ENCODE peak calls at places on chromosomes 11 and 22, in four cellular contexts. One of them, this sample, is unnamed.

GRCh38 chr11:120675171-120675570 is 163.6 kb downstream of the GRIK4 start:
- DNase-seq in WTC11: no peak
- DNase-seq in HepG2: peak
- DNase-seq in K562: no peak
- DNase-seq in this sample: no peak

GRCh38 chr22:25482091-25482760 is 82.2 kb upstream of the GRK3 start:
- DNase-seq in WTC11: no peak
- DNase-seq in HepG2: no peak
- DNase-seq in K562: no peak
- DNase-seq in this sample: no peak

GRCh38 chr11:1005913-1006312 is 30.6 kb downstream of the MUC6 start:
- DNase-seq in WTC11: no peak
- DNase-seq in HepG2: no peak
- DNase-seq in K562: no peak
- DNase-seq in this sample: no peak

GRCh38 chr11:72745511-72745910 is 6.7 kb downstream of the ARAP1 start:
- DNase-seq in WTC11: no peak
- DNase-seq in HepG2: no peak
- DNase-seq in K562: no peak
- DNase-seq in this sample: no peak

GRCh38 chr11:18540207-18541009 is 13.7 kb upstream of the TSG101 start:
- DNase-seq in WTC11: no peak
- DNase-seq in HepG2: peak
- DNase-seq in K562: peak
- DNase-seq in this sample: no peak

GRCh38 chr11:35292290-35292689 is 127.1 kb downstream of the SLC1A2 start:
- DNase-seq in WTC11: no peak
- DNase-seq in HepG2: no peak
- DNase-seq in K562: no peak
- DNase-seq in this sample: no peak

GRCh38 chr11:67415501-67416304 is at the start of gene CARNS1:
- DNase-seq in WTC11: peak
- DNase-seq in HepG2: no peak
- DNase-seq in K562: no peak
- DNase-seq in this sample: no peak

GRCh38 chr11:60128376-60128775 is 39.9 kb downstream of the MS4A2 start:
- DNase-seq in WTC11: no peak
- DNase-seq in HepG2: no peak
- DNase-seq in K562: no peak
- DNase-seq in this sample: no peak

GRCh38 chr11:63834532-63835155 is 4.3 kb upstream of the MARK2 start:
- DNase-seq in WTC11: no peak
- DNase-seq in HepG2: peak
- DNase-seq in K562: no peak
- DNase-seq in this sample: no peak

GRCh38 chr11:23284626-23285025 is 424.4 kb upstream of the CCDC179 start:
- DNase-seq in WTC11: no peak
- DNase-seq in HepG2: no peak
- DNase-seq in K562: no peak
- DNase-seq in this sample: no peak

GRCh38 chr11:23288001-23288783 is 427.9 kb upstream of the CCDC179 start:
- DNase-seq in WTC11: no peak
- DNase-seq in HepG2: no peak
- DNase-seq in K562: no peak
- DNase-seq in this sample: no peak
- TF ChIP-seq ELF4 in WTC11: no peak
- TF ChIP-seq ELF4 in HepG2: no peak
- TF ChIP-seq ELF4 in K562: no peak
- TF ChIP-seq ELF4 in this sample: no peak

DNA sequence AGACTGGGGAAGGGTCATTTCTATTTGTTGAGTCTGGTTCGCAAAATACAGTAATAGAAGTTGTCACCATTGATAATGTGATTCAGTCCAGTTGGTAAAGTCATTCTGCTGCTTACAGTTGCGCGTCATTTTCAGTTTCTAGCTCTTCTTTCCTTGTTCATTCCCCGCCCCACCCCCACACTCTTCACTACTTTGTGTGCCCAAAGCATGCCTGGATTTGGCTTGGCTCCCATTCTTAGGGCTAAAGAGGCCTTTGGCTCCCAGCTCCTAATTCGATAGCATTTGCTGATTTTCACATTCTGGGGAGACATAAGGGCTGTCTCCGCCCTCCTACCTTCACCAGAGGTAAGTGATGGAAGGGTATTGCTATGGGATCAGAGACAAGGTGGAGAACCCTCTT is 43.0 kb downstream of the CECR2 start:
- DNase-seq in WTC11: no peak
- DNase-seq in HepG2: no peak
- DNase-seq in K562: no peak
- DNase-seq in this sample: no peak
- TF ChIP-seq ELF4 in WTC11: no peak
- TF ChIP-seq ELF4 in HepG2: no peak
- TF ChIP-seq ELF4 in K562: no peak
- TF ChIP-seq ELF4 in this sample: no peak

GRCh38 chr11:76723142-76723541 is 52.6 kb upstream of the LRRC32 start:
- DNase-seq in WTC11: no peak
- DNase-seq in HepG2: no peak
- DNase-seq in K562: peak
- DNase-seq in this sample: no peak
- TF ChIP-seq ELF4 in WTC11: no peak
- TF ChIP-seq ELF4 in HepG2: no peak
- TF ChIP-seq ELF4 in K562: no peak
- TF ChIP-seq ELF4 in this sample: no peak

GRCh38 chr22:38028344-38029130 is 28.7 kb upstream of the PICK1 start:
- DNase-seq in WTC11: no peak
- DNase-seq in HepG2: no peak
- DNase-seq in K562: no peak
- DNase-seq in this sample: no peak
- TF ChIP-seq ELF4 in WTC11: no peak
- TF ChIP-seq ELF4 in HepG2: no peak
- TF ChIP-seq ELF4 in K562: no peak
- TF ChIP-seq ELF4 in this sample: no peak

GRCh38 chr22:46262449-46263207 is 515 bp downstream of the PKDREJ start:
- DNase-seq in WTC11: peak
- DNase-seq in HepG2: no peak
- DNase-seq in K562: no peak
- DNase-seq in this sample: no peak
- TF ChIP-seq ELF4 in WTC11: peak
- TF ChIP-seq ELF4 in HepG2: no peak
- TF ChIP-seq ELF4 in K562: no peak
- TF ChIP-seq ELF4 in this sample: no peak